ENCODE peak calls at places on chromosomes 16 and 17, in seven cellular contexts. One of them, this sample, is unnamed.

GRCh38 chr16:4510747-4511426 is 27.7 kb downstream of the CDIP1 start:
- ATAC-seq in foreskin keratinocyte: no peak
- ATAC-seq in natural killer cell treated with Interleukin-12 subunit alpha and Interleukin-12 subunit beta and Interleukin-15 and Interleukin-18, amount 100 ng/mL, for 72 hours: no peak
- ATAC-seq in CD8-positive, alpha-beta T cell: no peak
- ATAC-seq in omental fat pad: no peak
- ATAC-seq in stimulated activated naive CD8-positive, alpha-beta T cell treated with anti-CD3 and anti-CD28 coated beads, Interleukin-15, amount 100 ng/mL, for 72 hours: no peak
- ATAC-seq in T-helper 17 cell: no peak
- ATAC-seq in this sample: peak

GRCh38 chr17:5211458-5211857 is 19.8 kb upstream of the ZNF594 start:
- ATAC-seq in omental fat pad: no peak
- ATAC-seq in CD8-positive, alpha-beta T cell: no peak
- ATAC-seq in natural killer cell treated with Interleukin-12 subunit alpha and Interleukin-12 subunit beta and Interleukin-15 and Interleukin-18, amount 100 ng/mL, for 72 hours: no peak
- ATAC-seq in foreskin keratinocyte: no peak
- ATAC-seq in stimulated activated naive CD8-positive, alpha-beta T cell treated with anti-CD3 and anti-CD28 coated beads, Interleukin-15, amount 100 ng/mL, for 72 hours: no peak
- ATAC-seq in T-helper 17 cell: no peak
- ATAC-seq in this sample: no peak

GRCh38 chr16:81703177-81704155 is 75.6 kb upstream of the PLCG2 start:
- ATAC-seq in natural killer cell treated with Interleukin-12 subunit alpha and Interleukin-12 subunit beta and Interleukin-15 and Interleukin-18, amount 100 ng/mL, for 72 hours: peak
- ATAC-seq in T-helper 17 cell: no peak
- ATAC-seq in stimulated activated naive CD8-positive, alpha-beta T cell treated with anti-CD3 and anti-CD28 coated beads, Interleukin-15, amount 100 ng/mL, for 72 hours: peak
- ATAC-seq in CD8-positive, alpha-beta T cell: no peak
- ATAC-seq in omental fat pad: no peak
- ATAC-seq in foreskin keratinocyte: peak
- ATAC-seq in this sample: peak

GRCh38 chr16:88566158-88566557 is 4.0 kb upstream of the ZC3H18 start:
- ATAC-seq in T-helper 17 cell: no peak
- ATAC-seq in natural killer cell treated with Interleukin-12 subunit alpha and Interleukin-12 subunit beta and Interleukin-15 and Interleukin-18, amount 100 ng/mL, for 72 hours: no peak
- ATAC-seq in CD8-positive, alpha-beta T cell: no peak
- ATAC-seq in stimulated activated naive CD8-positive, alpha-beta T cell treated with anti-CD3 and anti-CD28 coated beads, Interleukin-15, amount 100 ng/mL, for 72 hours: peak
- ATAC-seq in omental fat pad: no peak
- ATAC-seq in foreskin keratinocyte: peak
- ATAC-seq in this sample: no peak

GRCh38 chr17:78226752-78227454 is 4.5 kb upstream of the TMEM235 start:
- ATAC-seq in stimulated activated naive CD8-positive, alpha-beta T cell treated with anti-CD3 and anti-CD28 coated beads, Interleukin-15, amount 100 ng/mL, for 72 hours: peak
- ATAC-seq in omental fat pad: no peak
- ATAC-seq in T-helper 17 cell: no peak
- ATAC-seq in CD8-positive, alpha-beta T cell: no peak
- ATAC-seq in natural killer cell treated with Interleukin-12 subunit alpha and Interleukin-12 subunit beta and Interleukin-15 and Interleukin-18, amount 100 ng/mL, for 72 hours: no peak
- ATAC-seq in foreskin keratinocyte: no peak
- ATAC-seq in this sample: peak

GRCh38 chr16:27169511-27170071 is 33.7 kb upstream of the KDM8 start:
- ATAC-seq in natural killer cell treated with Interleukin-12 subunit alpha and Interleukin-12 subunit beta and Interleukin-15 and Interleukin-18, amount 100 ng/mL, for 72 hours: peak
- ATAC-seq in T-helper 17 cell: peak
- ATAC-seq in omental fat pad: no peak
- ATAC-seq in CD8-positive, alpha-beta T cell: peak
- ATAC-seq in foreskin keratinocyte: peak
- ATAC-seq in stimulated activated naive CD8-positive, alpha-beta T cell treated with anti-CD3 and anti-CD28 coated beads, Interleukin-15, amount 100 ng/mL, for 72 hours: peak
- ATAC-seq in this sample: peak

GRCh38 chr17:12180644-12181261 is 160.1 kb downstream of the MAP2K4 start:
- ATAC-seq in T-helper 17 cell: no peak
- ATAC-seq in omental fat pad: no peak
- ATAC-seq in foreskin keratinocyte: peak
- ATAC-seq in CD8-positive, alpha-beta T cell: no peak
- ATAC-seq in natural killer cell treated with Interleukin-12 subunit alpha and Interleukin-12 subunit beta and Interleukin-15 and Interleukin-18, amount 100 ng/mL, for 72 hours: no peak
- ATAC-seq in stimulated activated naive CD8-positive, alpha-beta T cell treated with anti-CD3 and anti-CD28 coated beads, Interleukin-15, amount 100 ng/mL, for 72 hours: no peak
- ATAC-seq in this sample: no peak

GRCh38 chr16:70736454-70737376 is 50.9 kb upstream of the MTSS2 start:
- ATAC-seq in CD8-positive, alpha-beta T cell: peak
- ATAC-seq in natural killer cell treated with Interleukin-12 subunit alpha and Interleukin-12 subunit beta and Interleukin-15 and Interleukin-18, amount 100 ng/mL, for 72 hours: no peak
- ATAC-seq in T-helper 17 cell: no peak
- ATAC-seq in stimulated activated naive CD8-positive, alpha-beta T cell treated with anti-CD3 and anti-CD28 coated beads, Interleukin-15, amount 100 ng/mL, for 72 hours: peak
- ATAC-seq in foreskin keratinocyte: no peak
- ATAC-seq in omental fat pad: no peak
- ATAC-seq in this sample: no peak

GRCh38 chr16:76946879-76947278 is 244.1 kb upstream of the MON1B start:
- ATAC-seq in omental fat pad: no peak
- ATAC-seq in CD8-positive, alpha-beta T cell: no peak
- ATAC-seq in T-helper 17 cell: no peak
- ATAC-seq in foreskin keratinocyte: peak
- ATAC-seq in stimulated activated naive CD8-positive, alpha-beta T cell treated with anti-CD3 and anti-CD28 coated beads, Interleukin-15, amount 100 ng/mL, for 72 hours: no peak
- ATAC-seq in natural killer cell treated with Interleukin-12 subunit alpha and Interleukin-12 subunit beta and Interleukin-15 and Interleukin-18, amount 100 ng/mL, for 72 hours: no peak
- ATAC-seq in this sample: peak

GRCh38 chr16:84993926-84994325 is 17.4 kb downstream of the ZDHHC7 start:
- ATAC-seq in natural killer cell treated with Interleukin-12 subunit alpha and Interleukin-12 subunit beta and Interleukin-15 and Interleukin-18, amount 100 ng/mL, for 72 hours: no peak
- ATAC-seq in T-helper 17 cell: no peak
- ATAC-seq in omental fat pad: peak
- ATAC-seq in CD8-positive, alpha-beta T cell: no peak
- ATAC-seq in foreskin keratinocyte: no peak
- ATAC-seq in stimulated activated naive CD8-positive, alpha-beta T cell treated with anti-CD3 and anti-CD28 coated beads, Interleukin-15, amount 100 ng/mL, for 72 hours: no peak
- ATAC-seq in this sample: no peak

GRCh38 chr16:27240948-27241531 is 27.5 kb downstream of the NSMCE1 start:
- ATAC-seq in stimulated activated naive CD8-positive, alpha-beta T cell treated with anti-CD3 and anti-CD28 coated beads, Interleukin-15, amount 100 ng/mL, for 72 hours: no peak
- ATAC-seq in omental fat pad: no peak
- ATAC-seq in T-helper 17 cell: no peak
- ATAC-seq in natural killer cell treated with Interleukin-12 subunit alpha and Interleukin-12 subunit beta and Interleukin-15 and Interleukin-18, amount 100 ng/mL, for 72 hours: no peak
- ATAC-seq in foreskin keratinocyte: no peak
- ATAC-seq in CD8-positive, alpha-beta T cell: no peak
- ATAC-seq in this sample: no peak

GRCh38 chr17:44738214-44738906 is 20.4 kb upstream of the ADAM11 start:
- ATAC-seq in T-helper 17 cell: no peak
- ATAC-seq in omental fat pad: no peak
- ATAC-seq in foreskin keratinocyte: peak
- ATAC-seq in stimulated activated naive CD8-positive, alpha-beta T cell treated with anti-CD3 and anti-CD28 coated beads, Interleukin-15, amount 100 ng/mL, for 72 hours: peak
- ATAC-seq in CD8-positive, alpha-beta T cell: no peak
- ATAC-seq in natural killer cell treated with Interleukin-12 subunit alpha and Interleukin-12 subunit beta and Interleukin-15 and Interleukin-18, amount 100 ng/mL, for 72 hours: peak
- ATAC-seq in this sample: peak

GRCh38 chr17:35596072-35596471 is 8.9 kb downstream of the AP2B1 start:
- ATAC-seq in stimulated activated naive CD8-positive, alpha-beta T cell treated with anti-CD3 and anti-CD28 coated beads, Interleukin-15, amount 100 ng/mL, for 72 hours: no peak
- ATAC-seq in natural killer cell treated with Interleukin-12 subunit alpha and Interleukin-12 subunit beta and Interleukin-15 and Interleukin-18, amount 100 ng/mL, for 72 hours: no peak
- ATAC-seq in T-helper 17 cell: no peak
- ATAC-seq in foreskin keratinocyte: no peak
- ATAC-seq in omental fat pad: no peak
- ATAC-seq in CD8-positive, alpha-beta T cell: no peak
- ATAC-seq in this sample: no peak

GRCh38 chr16:66758086-66758485 is 6.7 kb upstream of the DYNC1LI2 start:
- ATAC-seq in natural killer cell treated with Interleukin-12 subunit alpha and Interleukin-12 subunit beta and Interleukin-15 and Interleukin-18, amount 100 ng/mL, for 72 hours: no peak
- ATAC-seq in T-helper 17 cell: no peak
- ATAC-seq in omental fat pad: no peak
- ATAC-seq in stimulated activated naive CD8-positive, alpha-beta T cell treated with anti-CD3 and anti-CD28 coated beads, Interleukin-15, amount 100 ng/mL, for 72 hours: no peak
- ATAC-seq in CD8-positive, alpha-beta T cell: no peak
- ATAC-seq in foreskin keratinocyte: no peak
- ATAC-seq in this sample: no peak

GRCh38 chr16:88769617-88770458 is 15.2 kb downstream of the PIEZO1 start:
- ATAC-seq in omental fat pad: no peak
- ATAC-seq in T-helper 17 cell: peak
- ATAC-seq in stimulated activated naive CD8-positive, alpha-beta T cell treated with anti-CD3 and anti-CD28 coated beads, Interleukin-15, amount 100 ng/mL, for 72 hours: peak
- ATAC-seq in CD8-positive, alpha-beta T cell: peak
- ATAC-seq in natural killer cell treated with Interleukin-12 subunit alpha and Interleukin-12 subunit beta and Interleukin-15 and Interleukin-18, amount 100 ng/mL, for 72 hours: no peak
- ATAC-seq in foreskin keratinocyte: peak
- ATAC-seq in this sample: peak

GRCh38 chr17:64621772-64622171 is 40.3 kb downstream of the SMURF2 start:
- ATAC-seq in natural killer cell treated with Interleukin-12 subunit alpha and Interleukin-12 subunit beta and Interleukin-15 and Interleukin-18, amount 100 ng/mL, for 72 hours: no peak
- ATAC-seq in T-helper 17 cell: no peak
- ATAC-seq in CD8-positive, alpha-beta T cell: no peak
- ATAC-seq in foreskin keratinocyte: no peak
- ATAC-seq in omental fat pad: no peak
- ATAC-seq in stimulated activated naive CD8-positive, alpha-beta T cell treated with anti-CD3 and anti-CD28 coated beads, Interleukin-15, amount 100 ng/mL, for 72 hours: no peak
- ATAC-seq in this sample: no peak

GRCh38 chr17:79918581-79919163 is 79.4 kb upstream of the CBX4 start:
- ATAC-seq in CD8-positive, alpha-beta T cell: no peak
- ATAC-seq in natural killer cell treated with Interleukin-12 subunit alpha and Interleukin-12 subunit beta and Interleukin-15 and Interleukin-18, amount 100 ng/mL, for 72 hours: no peak
- ATAC-seq in foreskin keratinocyte: no peak
- ATAC-seq in omental fat pad: no peak
- ATAC-seq in stimulated activated naive CD8-positive, alpha-beta T cell treated with anti-CD3 and anti-CD28 coated beads, Interleukin-15, amount 100 ng/mL, for 72 hours: no peak
- ATAC-seq in T-helper 17 cell: no peak
- ATAC-seq in this sample: no peak

GRCh38 chr17:37110012-37110701 is 161.4 kb downstream of the AATF start:
- ATAC-seq in omental fat pad: no peak
- ATAC-seq in CD8-positive, alpha-beta T cell: no peak
- ATAC-seq in stimulated activated naive CD8-positive, alpha-beta T cell treated with anti-CD3 and anti-CD28 coated beads, Interleukin-15, amount 100 ng/mL, for 72 hours: no peak
- ATAC-seq in natural killer cell treated with Interleukin-12 subunit alpha and Interleukin-12 subunit beta and Interleukin-15 and Interleukin-18, amount 100 ng/mL, for 72 hours: no peak
- ATAC-seq in T-helper 17 cell: no peak
- ATAC-seq in foreskin keratinocyte: no peak
- ATAC-seq in this sample: no peak

GRCh38 chr17:68533887-68534700 is 21.9 kb downstream of the PRKAR1A start:
- ATAC-seq in T-helper 17 cell: no peak
- ATAC-seq in CD8-positive, alpha-beta T cell: no peak
- ATAC-seq in omental fat pad: no peak
- ATAC-seq in foreskin keratinocyte: no peak
- ATAC-seq in natural killer cell treated with Interleukin-12 subunit alpha and Interleukin-12 subunit beta and Interleukin-15 and Interleukin-18, amount 100 ng/mL, for 72 hours: no peak
- ATAC-seq in stimulated activated naive CD8-positive, alpha-beta T cell treated with anti-CD3 and anti-CD28 coated beads, Interleukin-15, amount 100 ng/mL, for 72 hours: no peak
- ATAC-seq in this sample: no peak

GRCh38 chr17:75594499-75595283 is 7.1 kb downstream of the MYO15B start:
- ATAC-seq in natural killer cell treated with Interleukin-12 subunit alpha and Interleukin-12 subunit beta and Interleukin-15 and Interleukin-18, amount 100 ng/mL, for 72 hours: no peak
- ATAC-seq in foreskin keratinocyte: no peak
- ATAC-seq in T-helper 17 cell: no peak
- ATAC-seq in omental fat pad: no peak
- ATAC-seq in CD8-positive, alpha-beta T cell: no peak
- ATAC-seq in stimulated activated naive CD8-positive, alpha-beta T cell treated with anti-CD3 and anti-CD28 coated beads, Interleukin-15, amount 100 ng/mL, for 72 hours: no peak
- ATAC-seq in this sample: peak

GRCh38 chr16:70508752-70509151 is 14.6 kb downstream of the COG4 start:
- ATAC-seq in T-helper 17 cell: peak
- ATAC-seq in foreskin keratinocyte: no peak
- ATAC-seq in omental fat pad: no peak
- ATAC-seq in CD8-positive, alpha-beta T cell: peak
- ATAC-seq in natural killer cell treated with Interleukin-12 subunit alpha and Interleukin-12 subunit beta and Interleukin-15 and Interleukin-18, amount 100 ng/mL, for 72 hours: no peak
- ATAC-seq in stimulated activated naive CD8-positive, alpha-beta T cell treated with anti-CD3 and anti-CD28 coated beads, Interleukin-15, amount 100 ng/mL, for 72 hours: peak
- ATAC-seq in this sample: no peak

GRCh38 chr16:11233727-11234376 is 22.2 kb downstream of the SOCS1 start:
- ATAC-seq in CD8-positive, alpha-beta T cell: no peak
- ATAC-seq in T-helper 17 cell: no peak
- ATAC-seq in stimulated activated naive CD8-positive, alpha-beta T cell treated with anti-CD3 and anti-CD28 coated beads, Interleukin-15, amount 100 ng/mL, for 72 hours: peak
- ATAC-seq in foreskin keratinocyte: peak
- ATAC-seq in natural killer cell treated with Interleukin-12 subunit alpha and Interleukin-12 subunit beta and Interleukin-15 and Interleukin-18, amount 100 ng/mL, for 72 hours: peak
- ATAC-seq in omental fat pad: no peak
- ATAC-seq in this sample: no peak